ENCODE peak calls at places on chromosomes 11 and 22, in five cellular contexts. S is K562, M is neural progenitor cell, B is GM23248, E is mesendoderm. V is an unnamed sample.

GRCh38 chr11:1290052-1291040 is 19.1 kb downstream of the TOLLIP start:
- DNase-seq in M (no peak), E (no peak), B (no peak), S (no peak), V (no peak)

GRCh38 chr22:42249831-42250230 is 20.6 kb downstream of the TCF20 start:
- DNase-seq in S (no peak), B (no peak), E (no peak), M (no peak), V (no peak)

GRCh38 chr22:39457047-39457545 is 284 bp downstream of the MGAT3 start:
- DNase-seq in E (no peak), S (peak; percentile 76), B (no peak), M (peak; percentile 66), V (no peak)

GRCh38 chr11:66686100-66686785 is 8.6 kb upstream of the RBM4B start:
- DNase-seq in S (no peak), B (no peak), E (no peak), M (no peak), V (no peak)

GRCh38 chr11:62574363-62575057 is 819 bp upstream of the EEF1G start:
- DNase-seq in M (peak; percentile 31), S (peak; percentile 53), B (peak; percentile 72), E (no peak), V (no peak)

GRCh38 chr11:38448284-38448683 is 1850.2 kb upstream of the RAG2 start:
- DNase-seq in E (no peak), M (no peak), S (no peak), B (no peak), V (no peak)

GRCh38 chr11:96242191-96242845 is 100.7 kb downstream of the MAML2 start:
- DNase-seq in S (no peak), M (peak; percentile 16), B (peak; percentile 70), E (no peak), V (peak; percentile 65)

GRCh38 chr11:3169235-3169951 is 4.3 kb upstream of the OSBPL5 start:
- DNase-seq in M (peak; percentile 52), S (peak; percentile 81), E (peak; percentile 66), B (peak; percentile 91), V (peak; percentile 31)

GRCh38 chr11:109680127-109680526 is 258.1 kb downstream of the C11orf87 start:
- DNase-seq in E (no peak), B (peak; percentile 38), S (no peak), M (no peak), V (peak; percentile 12)

GRCh38 chr22:37989146-37990045 is 5.0 kb upstream of the SOX10 start:
- DNase-seq in E (no peak), B (no peak), S (no peak), M (no peak), V (no peak)

GRCh38 chr11:130737041-130737830 is 179.0 kb downstream of the SNX19 start:
- DNase-seq in M (no peak), S (no peak), B (no peak), E (no peak), V (peak; percentile 21)
- H3K27ac ChIP-seq in M (no peak overlapping the region), S (no peak overlapping the region), B (peak overlapping the region; percentile 71), E (no peak overlapping the region), V (no peak overlapping the region)

GRCh38 chr11:63869171-63869591 is 30.3 kb downstream of the MARK2 start:
- DNase-seq in E (no peak), S (no peak), B (no peak), M (no peak), V (peak; percentile 53)
- H3K27ac ChIP-seq in E (no peak overlapping the region), S (no peak overlapping the region), B (no peak overlapping the region), M (no peak overlapping the region), V (peak overlapping the region; percentile 61)

GRCh38 chr11:115676206-115676605 is 172.0 kb upstream of the CADM1 start:
- DNase-seq in B (no peak), M (peak; percentile 79), S (no peak), E (peak; percentile 58), V (no peak)

GRCh38 chr11:115674831-115675230 is 170.6 kb upstream of the CADM1 start:
- DNase-seq in E (peak; percentile 46), B (no peak), S (no peak), M (no peak), V (no peak)

GRCh38 chr11:115677190-115677589 is 173.0 kb upstream of the CADM1 start:
- DNase-seq in M (no peak), E (no peak), B (no peak), S (no peak), V (no peak)

GRCh38 chr11:115678942-115679341 is 174.7 kb upstream of the CADM1 start:
- DNase-seq in S (no peak), E (peak; percentile 74), M (peak; percentile 67), B (no peak), V (no peak)

GRCh38 chr11:115676768-115677167 is 172.6 kb upstream of the CADM1 start:
- DNase-seq in E (peak; percentile 41), S (no peak), M (no peak), B (peak; percentile 35), V (no peak)
- H3K27ac ChIP-seq in E (no peak overlapping the region), S (no peak overlapping the region), M (no peak overlapping the region), B (no peak overlapping the region), V (no peak overlapping the region)

GRCh38 chr11:46243796-46244109 is 33.7 kb upstream of the CREB3L1 start:
- DNase-seq in B (no peak), E (no peak), M (no peak), S (no peak), V (no peak)
- H3K27ac ChIP-seq in B (peak overlapping the region; percentile 98), E (peak overlapping the region; percentile 80), M (no peak overlapping the region), S (peak overlapping the region; percentile 98), V (peak overlapping the region; percentile 99)